ENCODE peak calls at places on chromosome X, in eight cellular contexts. D is neural crest cell, X is H9, O is upper lobe of right lung, Q is ovary, Y is GM12865, M is epithelial cell of esophagus, P is glutamatergic neuron. U is an unnamed sample.

GRCh38 chrX:138858946-138859345 is 147.4 kb upstream of the FGF13 start:
- DNase-seq in Y (no peak), X (no peak), M (no peak), P (no peak), Q (no peak), D (no peak), O (no peak), U (no peak)

GRCh38 chrX:154714925-154715324 is 36.0 kb downstream of the GAB3 start:
- DNase-seq in D (peak), M (peak), Q (peak), X (peak), Y (peak), P (peak), O (no peak), U (no peak)

GRCh38 chrX:152819732-152820131 is 10.8 kb downstream of the CETN2 start:
- DNase-seq in X (no peak), D (no peak), P (no peak), Q (no peak), Y (no peak), M (peak), O (no peak), U (no peak)

GRCh38 chrX:110317079-110317819 is 636 bp downstream of the AMMECR1 start:
- DNase-seq in O (peak), Q (peak), P (peak), X (no peak), D (peak), Y (peak), M (peak), U (peak)

GRCh38 chrX:70476934-70477733 is 32.5 kb downstream of the DLG3 start:
- DNase-seq in O (peak), M (peak), Q (peak), X (peak), D (no peak), P (peak), Y (no peak), U (no peak)

GRCh38 chrX:130555341-130555740 is 153.6 kb downstream of the RBMX2 start:
- DNase-seq in O (no peak), Q (no peak), X (no peak), D (no peak), M (no peak), Y (no peak), P (no peak), U (no peak)

GRCh38 chrX:123962006-123962485 is 540 bp downstream of the STAG2 start:
- DNase-seq in M (peak), Q (no peak), Y (peak), D (no peak), X (no peak), O (no peak), P (no peak), U (no peak)

GRCh38 chrX:112800901-112801775 is 39.5 kb downstream of the AMOT start:
- DNase-seq in P (no peak), M (no peak), Q (no peak), Y (no peak), X (no peak), O (no peak), D (peak), U (no peak)

GRCh38 chrX:47232803-47233332 is at the start of gene USP11:
- DNase-seq in X (peak), P (peak), O (peak), D (peak), Y (peak), M (no peak), Q (peak), U (peak)

GRCh38 chrX:71301195-71301924 is at the start of gene ITGB1BP2:
- DNase-seq in X (no peak), M (no peak), D (no peak), P (no peak), Q (peak), Y (no peak), O (no peak), U (no peak)

GRCh38 chrX:152913354-152913753 is 15.5 kb downstream of the ZNF185 start:
- DNase-seq in D (no peak), P (no peak), X (no peak), Y (no peak), M (no peak), Q (no peak), O (no peak), U (no peak)

GRCh38 chrX:20271730-20272129 is 5.0 kb upstream of the RPS6KA3 start:
- DNase-seq in Q (no peak), X (no peak), O (no peak), Y (no peak), M (peak), P (no peak), D (no peak), U (no peak)

GRCh38 chrX:56563231-56564116 is at the start of gene UBQLN2:
- DNase-seq in M (peak), Y (peak), X (peak), P (peak), O (peak), Q (peak), D (peak), U (peak)

GRCh38 chrX:68983004-68983857 is 154.4 kb downstream of the EFNB1 start:
- DNase-seq in Y (no peak), M (no peak), P (no peak), D (no peak), O (no peak), Q (no peak), X (peak), U (no peak)

GRCh38 chrX:13411496-13412207 is 91.8 kb upstream of the ATXN3L start:
- DNase-seq in D (no peak), M (no peak), Q (no peak), X (no peak), Y (no peak), O (no peak), P (no peak), U (no peak)

GRCh38 chrX:31287861-31288260 is 216.0 kb upstream of the FTHL17 start:
- DNase-seq in M (no peak), X (no peak), Y (no peak), Q (no peak), D (no peak), P (no peak), O (no peak), U (no peak)

GRCh38 chrX:139787601-139788000 is 79.6 kb upstream of the MCF2 start:
- DNase-seq in Q (no peak), X (no peak), D (no peak), P (no peak), M (no peak), Y (no peak), O (no peak), U (no peak)

GRCh38 chrX:10486373-10486772 is 134.0 kb downstream of the MID1 start:
- DNase-seq in D (no peak), O (no peak), Y (no peak), P (no peak), Q (no peak), X (no peak), M (peak), U (no peak)

GRCh38 chrX:48676893-48677270 is 6.7 kb upstream of the WAS start:
- DNase-seq in M (peak), P (no peak), Q (no peak), O (no peak), X (peak), D (no peak), Y (peak), U (no peak)

GRCh38 chrX:84188320-84188834 is 378 bp upstream of the RPS6KA6 start:
- DNase-seq in P (peak), O (peak), D (peak), X (peak), Y (no peak), Q (peak), M (peak), U (peak)

GRCh38 chrX:103329991-103330390 is at the start of gene TCEAL7:
- DNase-seq in X (peak), Y (no peak), O (no peak), D (no peak), P (peak), M (no peak), Q (peak), U (peak)

DNA sequence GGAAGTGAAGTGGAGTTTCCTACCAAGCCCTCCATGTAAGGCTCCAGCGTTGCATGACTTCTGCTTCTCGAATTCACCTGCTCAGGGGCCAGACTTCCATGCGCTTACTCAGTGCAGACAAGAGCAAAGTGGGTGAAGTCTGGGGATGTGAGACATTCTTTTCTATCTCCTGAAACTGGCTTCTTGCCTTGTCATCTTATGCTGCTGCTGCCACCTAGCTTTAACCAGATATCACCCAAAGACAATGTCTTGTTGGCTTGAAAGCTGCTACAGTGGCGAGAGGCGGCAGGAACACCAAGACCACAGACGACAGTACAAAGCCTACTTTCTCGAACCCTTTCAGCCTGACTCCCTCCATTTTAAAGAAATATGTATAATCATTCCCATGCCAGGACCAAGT is 103.6 kb upstream of the ADGRG2 start:
- DNase-seq in O (no peak), X (peak), Y (peak), M (peak), D (no peak), Q (no peak), P (no peak), U (no peak)
- TF ChIP-seq CTCF in O (no peak), X (peak), Y (peak), M (peak), D (no peak), Q (no peak), P (no peak), U (no peak)

GRCh38 chrX:2984342-2984741 is 22.0 kb upstream of the ARSH start:
- DNase-seq in Y (no peak), M (no peak), P (no peak), D (no peak), Q (no peak), X (no peak), O (no peak), U (no peak)
- TF ChIP-seq CTCF in Y (no peak), M (no peak), P (no peak), D (no peak), Q (no peak), X (peak), O (no peak), U (no peak)

DNA sequence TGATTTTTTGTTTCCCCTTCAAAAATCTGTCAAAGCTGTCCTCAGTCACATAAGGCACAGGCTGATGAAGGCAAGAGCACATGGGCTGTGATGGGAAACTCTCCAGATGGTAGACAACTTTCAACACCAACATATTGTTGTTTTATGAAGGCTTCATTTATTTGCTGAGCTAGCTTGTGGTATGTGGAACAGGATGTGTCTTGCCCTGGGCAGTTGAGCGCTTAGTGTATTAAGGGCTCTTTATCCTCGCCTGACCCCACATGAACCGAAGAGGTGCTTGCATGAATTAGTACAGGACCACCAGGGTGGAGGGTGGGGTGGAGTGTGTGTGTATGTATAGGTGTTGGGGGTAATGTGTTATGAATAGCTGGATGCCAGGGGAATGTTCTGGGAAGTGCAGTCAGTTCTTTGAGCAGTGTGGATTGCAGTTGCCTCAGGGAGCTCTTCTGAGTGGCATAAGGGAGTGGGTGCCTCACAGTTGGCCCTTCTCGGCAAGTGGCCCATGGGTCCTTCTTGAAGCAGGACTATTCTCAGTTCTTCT is 103.1 kb downstream of the PHEX start:
- DNase-seq in O (no peak), Y (no peak), M (peak), Q (no peak), D (peak), P (no peak), X (no peak), U (no peak)
- TF ChIP-seq CTCF in O (no peak), Y (no peak), M (no peak), Q (no peak), D (no peak), P (no peak), X (no peak), U (no peak)

GRCh38 chrX:1009771-1010170 is 202.7 kb downstream of the CRLF2 start:
- DNase-seq in P (no peak), M (no peak), O (peak), Q (no peak), Y (no peak), X (no peak), D (no peak), U (no peak)

GRCh38 chrX:1002611-1003010 is 209.8 kb downstream of the CRLF2 start:
- DNase-seq in M (no peak), D (no peak), Q (no peak), X (peak), O (peak), P (no peak), Y (no peak), U (no peak)

GRCh38 chrX:1011632-1012283 is 200.7 kb downstream of the CRLF2 start:
- DNase-seq in O (peak), Q (no peak), Y (no peak), X (no peak), P (no peak), D (no peak), M (no peak), U (no peak)

GRCh38 chrX:1006156-1006730 is 206.2 kb downstream of the CRLF2 start:
- DNase-seq in P (no peak), X (no peak), O (peak), D (no peak), M (no peak), Y (no peak), Q (no peak), U (no peak)
- TF ChIP-seq CTCF in P (no peak), X (no peak), O (no peak), D (no peak), M (no peak), Y (no peak), Q (no peak), U (no peak)

GRCh38 chrX:77622233-77622632 is 163.8 kb downstream of the ATRX start:
- DNase-seq in D (no peak), O (no peak), X (peak), Q (no peak), M (no peak), Y (no peak), P (no peak), U (no peak)

GRCh38 chrX:77628294-77629025 is 157.6 kb downstream of the ATRX start:
- DNase-seq in Y (no peak), Q (no peak), D (no peak), M (no peak), X (no peak), P (no peak), O (no peak), U (no peak)

GRCh38 chrX:77617206-77617605 is 168.8 kb downstream of the ATRX start:
- DNase-seq in M (peak), D (no peak), O (no peak), P (no peak), X (no peak), Q (no peak), Y (no peak), U (no peak)

DNA sequence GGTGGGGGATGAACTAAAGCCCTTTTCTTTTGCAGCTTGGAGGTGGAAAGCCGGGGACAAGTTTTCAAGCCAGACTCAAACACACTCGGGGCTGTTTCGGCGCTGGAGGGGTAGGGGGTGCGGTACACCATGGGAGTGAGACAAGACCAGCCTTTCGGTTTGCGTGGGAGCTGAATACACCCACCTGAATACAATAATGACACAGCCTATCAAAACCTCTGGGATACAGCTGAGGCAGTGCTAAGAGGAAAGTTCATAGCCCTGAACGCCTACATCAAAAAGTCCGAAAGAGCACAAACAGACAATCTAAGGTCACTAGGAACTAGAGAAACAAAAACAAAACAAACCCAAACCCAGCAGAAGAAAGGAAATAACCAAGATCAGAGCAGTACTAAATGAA is 163.3 kb downstream of the ATRX start:
- DNase-seq in Y (no peak), X (no peak), Q (no peak), O (no peak), D (no peak), P (no peak), M (no peak), U (no peak)
- TF ChIP-seq CTCF in Y (no peak), X (no peak), Q (no peak), O (no peak), D (no peak), P (no peak), M (no peak), U (no peak)

U was measured in psoas muscle.